ENCODE peak calls at places on chromosomes 7 and 10, in seven cellular contexts. One of them, this sample, is unnamed.

GRCh38 chr7:129443612-129444011 is 9.4 kb downstream of the STRIP2 start:
- DNase-seq in heart left ventricle: no peak
- DNase-seq in gastrocnemius medialis: peak
- DNase-seq in A549: no peak
- DNase-seq in IMR-90: no peak
- DNase-seq in suprapubic skin: no peak
- DNase-seq in esophagus muscularis mucosa: no peak
- DNase-seq in this sample: no peak

GRCh38 chr7:44373418-44373740 is 48.0 kb upstream of the CAMK2B start:
- DNase-seq in gastrocnemius medialis: no peak
- DNase-seq in esophagus muscularis mucosa: no peak
- DNase-seq in A549: no peak
- DNase-seq in IMR-90: no peak
- DNase-seq in suprapubic skin: no peak
- DNase-seq in heart left ventricle: no peak
- DNase-seq in this sample: no peak

GRCh38 chr10:129900825-129901224 is 63.2 kb downstream of the EBF3 start:
- DNase-seq in esophagus muscularis mucosa: no peak
- DNase-seq in heart left ventricle: no peak
- DNase-seq in suprapubic skin: no peak
- DNase-seq in gastrocnemius medialis: no peak
- DNase-seq in A549: no peak
- DNase-seq in IMR-90: no peak
- DNase-seq in this sample: no peak

GRCh38 chr7:131105803-131106680 is 221.6 kb upstream of the MKLN1 start:
- DNase-seq in esophagus muscularis mucosa: peak
- DNase-seq in heart left ventricle: peak
- DNase-seq in suprapubic skin: peak
- DNase-seq in gastrocnemius medialis: peak
- DNase-seq in IMR-90: peak
- DNase-seq in A549: peak
- DNase-seq in this sample: peak

GRCh38 chr10:129621694-129622093 is 154.7 kb downstream of the MGMT start:
- DNase-seq in heart left ventricle: no peak
- DNase-seq in suprapubic skin: no peak
- DNase-seq in IMR-90: peak
- DNase-seq in A549: no peak
- DNase-seq in esophagus muscularis mucosa: no peak
- DNase-seq in gastrocnemius medialis: no peak
- DNase-seq in this sample: no peak

GRCh38 chr10:85612833-85613232 is 753.8 kb downstream of the GRID1 start:
- DNase-seq in A549: peak
- DNase-seq in IMR-90: no peak
- DNase-seq in heart left ventricle: no peak
- DNase-seq in esophagus muscularis mucosa: peak
- DNase-seq in suprapubic skin: no peak
- DNase-seq in gastrocnemius medialis: no peak
- DNase-seq in this sample: no peak

GRCh38 chr10:120428754-120429153 is 28.3 kb upstream of the PLPP4 start:
- DNase-seq in IMR-90: no peak
- DNase-seq in esophagus muscularis mucosa: no peak
- DNase-seq in suprapubic skin: no peak
- DNase-seq in heart left ventricle: no peak
- DNase-seq in gastrocnemius medialis: no peak
- DNase-seq in A549: no peak
- DNase-seq in this sample: no peak

GRCh38 chr10:48682265-48682664 is 2.4 kb upstream of the WDFY4 start:
- DNase-seq in esophagus muscularis mucosa: peak
- DNase-seq in A549: no peak
- DNase-seq in suprapubic skin: no peak
- DNase-seq in heart left ventricle: peak
- DNase-seq in gastrocnemius medialis: no peak
- DNase-seq in IMR-90: no peak
- DNase-seq in this sample: no peak

GRCh38 chr7:103851357-103851756 is 138.1 kb downstream of the RELN start:
- DNase-seq in IMR-90: peak
- DNase-seq in suprapubic skin: no peak
- DNase-seq in heart left ventricle: no peak
- DNase-seq in esophagus muscularis mucosa: no peak
- DNase-seq in A549: no peak
- DNase-seq in gastrocnemius medialis: no peak
- DNase-seq in this sample: no peak

GRCh38 chr7:31102151-31102972 is 50.3 kb downstream of the ADCYAP1R1 start:
- DNase-seq in esophagus muscularis mucosa: no peak
- DNase-seq in suprapubic skin: peak
- DNase-seq in gastrocnemius medialis: no peak
- DNase-seq in A549: no peak
- DNase-seq in heart left ventricle: no peak
- DNase-seq in IMR-90: no peak
- DNase-seq in this sample: no peak

GRCh38 chr10:634256-634655 is 55.2 kb downstream of the DIP2C start:
- DNase-seq in IMR-90: peak
- DNase-seq in heart left ventricle: no peak
- DNase-seq in A549: no peak
- DNase-seq in suprapubic skin: peak
- DNase-seq in gastrocnemius medialis: peak
- DNase-seq in esophagus muscularis mucosa: no peak
- DNase-seq in this sample: peak

GRCh38 chr10:3881622-3882021 is 96.6 kb upstream of the KLF6 start:
- DNase-seq in heart left ventricle: no peak
- DNase-seq in suprapubic skin: no peak
- DNase-seq in IMR-90: no peak
- DNase-seq in gastrocnemius medialis: no peak
- DNase-seq in A549: no peak
- DNase-seq in esophagus muscularis mucosa: no peak
- DNase-seq in this sample: no peak

GRCh38 chr7:1637155-1637554 is 32.9 kb upstream of the ELFN1 start:
- DNase-seq in IMR-90: no peak
- DNase-seq in esophagus muscularis mucosa: no peak
- DNase-seq in A549: no peak
- DNase-seq in heart left ventricle: no peak
- DNase-seq in suprapubic skin: no peak
- DNase-seq in gastrocnemius medialis: no peak
- DNase-seq in this sample: no peak

GRCh38 chr7:18958627-18959026 is 158.8 kb downstream of the TWIST1 start:
- DNase-seq in heart left ventricle: no peak
- DNase-seq in esophagus muscularis mucosa: no peak
- DNase-seq in gastrocnemius medialis: no peak
- DNase-seq in suprapubic skin: no peak
- DNase-seq in A549: no peak
- DNase-seq in IMR-90: peak
- DNase-seq in this sample: no peak

GRCh38 chr10:94279835-94280709 is 82.7 kb downstream of the NOC3L start:
- DNase-seq in esophagus muscularis mucosa: no peak
- DNase-seq in suprapubic skin: no peak
- DNase-seq in heart left ventricle: peak
- DNase-seq in A549: peak
- DNase-seq in gastrocnemius medialis: no peak
- DNase-seq in IMR-90: peak
- DNase-seq in this sample: no peak

GRCh38 chr7:43456200-43456599 is 126.7 kb upstream of the STK17A start:
- DNase-seq in suprapubic skin: no peak
- DNase-seq in gastrocnemius medialis: no peak
- DNase-seq in esophagus muscularis mucosa: no peak
- DNase-seq in A549: no peak
- DNase-seq in heart left ventricle: no peak
- DNase-seq in IMR-90: no peak
- DNase-seq in this sample: no peak

GRCh38 chr7:35648367-35648766 is 46.6 kb downstream of the HERPUD2 start:
- DNase-seq in A549: no peak
- DNase-seq in IMR-90: no peak
- DNase-seq in suprapubic skin: no peak
- DNase-seq in heart left ventricle: no peak
- DNase-seq in gastrocnemius medialis: no peak
- DNase-seq in esophagus muscularis mucosa: no peak
- DNase-seq in this sample: no peak
- TF ChIP-seq POLR2A in A549: no peak
- TF ChIP-seq POLR2A in IMR-90: no peak
- TF ChIP-seq POLR2A in suprapubic skin: no peak
- TF ChIP-seq POLR2A in heart left ventricle: no peak
- TF ChIP-seq POLR2A in gastrocnemius medialis: no peak
- TF ChIP-seq POLR2A in esophagus muscularis mucosa: no peak
- TF ChIP-seq POLR2A in this sample: no peak

GRCh38 chr7:64307254-64308018 is 6.3 kb upstream of the ZNF736 start:
- DNase-seq in suprapubic skin: peak
- DNase-seq in esophagus muscularis mucosa: peak
- DNase-seq in A549: no peak
- DNase-seq in heart left ventricle: peak
- DNase-seq in IMR-90: peak
- DNase-seq in gastrocnemius medialis: peak
- DNase-seq in this sample: peak
- TF ChIP-seq POLR2A in suprapubic skin: peak
- TF ChIP-seq POLR2A in esophagus muscularis mucosa: no peak
- TF ChIP-seq POLR2A in A549: no peak
- TF ChIP-seq POLR2A in heart left ventricle: peak
- TF ChIP-seq POLR2A in IMR-90: no peak
- TF ChIP-seq POLR2A in gastrocnemius medialis: peak
- TF ChIP-seq POLR2A in this sample: peak

GRCh38 chr7:87345166-87345927 is at the start of gene CROT:
- DNase-seq in esophagus muscularis mucosa: peak
- DNase-seq in IMR-90: peak
- DNase-seq in A549: peak
- DNase-seq in suprapubic skin: peak
- DNase-seq in heart left ventricle: peak
- DNase-seq in gastrocnemius medialis: peak
- DNase-seq in this sample: peak
- TF ChIP-seq POLR2A in esophagus muscularis mucosa: no peak
- TF ChIP-seq POLR2A in IMR-90: no peak
- TF ChIP-seq POLR2A in A549: peak
- TF ChIP-seq POLR2A in suprapubic skin: peak
- TF ChIP-seq POLR2A in heart left ventricle: peak
- TF ChIP-seq POLR2A in gastrocnemius medialis: peak
- TF ChIP-seq POLR2A in this sample: peak

DNA sequence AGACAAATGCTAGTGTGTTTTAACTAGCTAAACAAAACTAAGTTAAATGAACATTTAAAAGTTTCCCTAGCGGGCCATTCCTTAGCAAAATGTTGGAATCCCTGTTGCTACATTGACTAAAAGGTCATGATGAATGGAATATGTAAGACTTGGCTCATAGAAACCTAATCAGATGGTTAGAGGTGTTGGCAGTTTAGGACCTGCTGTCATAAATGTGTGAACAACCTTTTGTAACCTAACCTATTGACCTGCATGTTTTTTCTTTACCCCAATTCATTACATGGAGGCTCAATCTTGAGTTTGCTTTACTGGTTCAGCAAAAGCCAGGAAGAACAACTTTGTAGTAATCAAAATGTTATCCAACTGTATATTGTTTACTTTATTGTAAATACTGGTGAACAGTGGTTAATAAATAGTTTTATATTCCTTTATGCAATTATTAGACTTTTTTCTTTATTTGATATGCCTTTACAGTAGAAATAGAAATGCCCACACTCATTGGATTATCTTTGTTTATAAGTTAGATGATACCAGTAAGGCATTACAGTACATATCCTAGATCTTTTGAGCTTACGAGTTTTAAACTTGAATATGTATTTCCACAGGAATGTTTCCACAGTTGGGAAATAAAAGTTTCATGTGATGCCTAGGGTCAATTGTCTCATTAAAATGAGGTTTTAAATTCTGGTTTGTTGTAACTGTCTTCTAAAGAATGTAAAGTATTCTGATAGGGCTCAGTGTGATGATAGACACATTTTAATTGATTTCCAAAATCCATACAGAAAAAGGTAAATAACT is 11.6 kb downstream of the CBX3 start:
- DNase-seq in esophagus muscularis mucosa: no peak
- DNase-seq in heart left ventricle: no peak
- DNase-seq in suprapubic skin: no peak
- DNase-seq in A549: no peak
- DNase-seq in IMR-90: no peak
- DNase-seq in gastrocnemius medialis: no peak
- DNase-seq in this sample: no peak
- TF ChIP-seq POLR2A in esophagus muscularis mucosa: no peak
- TF ChIP-seq POLR2A in heart left ventricle: no peak
- TF ChIP-seq POLR2A in suprapubic skin: no peak
- TF ChIP-seq POLR2A in A549: no peak
- TF ChIP-seq POLR2A in IMR-90: no peak
- TF ChIP-seq POLR2A in gastrocnemius medialis: no peak
- TF ChIP-seq POLR2A in this sample: no peak

GRCh38 chr10:102642553-102643345 is 1.5 kb upstream of the TRIM8 start:
- DNase-seq in esophagus muscularis mucosa: peak
- DNase-seq in heart left ventricle: peak
- DNase-seq in gastrocnemius medialis: peak
- DNase-seq in suprapubic skin: no peak
- DNase-seq in A549: peak
- DNase-seq in IMR-90: peak
- DNase-seq in this sample: peak
- TF ChIP-seq POLR2A in esophagus muscularis mucosa: peak
- TF ChIP-seq POLR2A in heart left ventricle: peak
- TF ChIP-seq POLR2A in gastrocnemius medialis: no peak
- TF ChIP-seq POLR2A in suprapubic skin: peak
- TF ChIP-seq POLR2A in A549: no peak
- TF ChIP-seq POLR2A in IMR-90: peak
- TF ChIP-seq POLR2A in this sample: peak

GRCh38 chr7:25286756-25287155 is 58.5 kb upstream of the NPVF start:
- DNase-seq in heart left ventricle: no peak
- DNase-seq in esophagus muscularis mucosa: no peak
- DNase-seq in A549: no peak
- DNase-seq in suprapubic skin: no peak
- DNase-seq in gastrocnemius medialis: no peak
- DNase-seq in IMR-90: no peak
- DNase-seq in this sample: no peak

GRCh38 chr7:25288536-25289283 is 60.4 kb upstream of the NPVF start:
- DNase-seq in suprapubic skin: no peak
- DNase-seq in heart left ventricle: no peak
- DNase-seq in gastrocnemius medialis: no peak
- DNase-seq in A549: no peak
- DNase-seq in IMR-90: no peak
- DNase-seq in esophagus muscularis mucosa: peak
- DNase-seq in this sample: no peak

GRCh38 chr7:25294624-25295023 is 66.3 kb upstream of the NPVF start:
- DNase-seq in esophagus muscularis mucosa: peak
- DNase-seq in gastrocnemius medialis: no peak
- DNase-seq in IMR-90: no peak
- DNase-seq in heart left ventricle: no peak
- DNase-seq in suprapubic skin: no peak
- DNase-seq in A549: no peak
- DNase-seq in this sample: no peak

GRCh38 chr7:25295404-25295803 is 67.1 kb upstream of the NPVF start:
- DNase-seq in A549: no peak
- DNase-seq in gastrocnemius medialis: no peak
- DNase-seq in suprapubic skin: no peak
- DNase-seq in IMR-90: no peak
- DNase-seq in heart left ventricle: no peak
- DNase-seq in esophagus muscularis mucosa: no peak
- DNase-seq in this sample: no peak

GRCh38 chr7:25289522-25289921 is 61.2 kb upstream of the NPVF start:
- DNase-seq in esophagus muscularis mucosa: no peak
- DNase-seq in A549: no peak
- DNase-seq in heart left ventricle: no peak
- DNase-seq in suprapubic skin: no peak
- DNase-seq in gastrocnemius medialis: no peak
- DNase-seq in IMR-90: no peak
- DNase-seq in this sample: no peak
- TF ChIP-seq POLR2A in esophagus muscularis mucosa: no peak
- TF ChIP-seq POLR2A in A549: no peak
- TF ChIP-seq POLR2A in heart left ventricle: no peak
- TF ChIP-seq POLR2A in suprapubic skin: no peak
- TF ChIP-seq POLR2A in gastrocnemius medialis: no peak
- TF ChIP-seq POLR2A in IMR-90: no peak
- TF ChIP-seq POLR2A in this sample: no peak